ENCODE peak calls at places on chromosomes 1 and 21, in five cellular contexts. Q is A549, H is K562, J is GM12878, D is SK-N-SH. O is an unnamed sample.

GRCh38 chr1:23673086-23673813 is 18.4 kb upstream of the RPL11 start:
- DNase-seq in Q (peak; percentile 79), H (peak; percentile 66), J (no peak), D (no peak), O (peak; percentile 69)

GRCh38 chr1:223140551-223140950 is 2.5 kb downstream of the TLR5 start:
- DNase-seq in Q (no peak), H (no peak), J (no peak), D (no peak), O (no peak)

GRCh38 chr1:35851175-35851869 is 31.7 kb upstream of the AGO1 start:
- DNase-seq in Q (no peak), H (no peak), J (no peak), D (no peak), O (peak; percentile 74)

GRCh38 chr1:164772635-164773034 is 213.7 kb downstream of the PBX1 start:
- DNase-seq in Q (peak; percentile 89), H (peak; percentile 46), J (no peak), D (no peak), O (peak; percentile 97)

GRCh38 chr21:38869196-38869595 is 63.5 kb downstream of the ETS2 start:
- DNase-seq in Q (no peak), H (no peak), J (no peak), D (no peak), O (no peak)

GRCh38 chr1:84298688-84299535 is 2.6 kb upstream of the SAMD13 start:
- DNase-seq in Q (peak; percentile 34), H (peak; percentile 41), J (no peak), D (peak; percentile 77), O (no peak)

GRCh38 chr21:41112740-41113692 is 54.9 kb upstream of the BACE2 start:
- DNase-seq in Q (no peak), H (no peak), J (no peak), D (peak; percentile 23), O (peak; percentile 79)

GRCh38 chr1:110783292-110783918 is 89.5 kb upstream of the CD53 start:
- DNase-seq in Q (peak; percentile 50), H (peak; percentile 72), J (no peak), D (peak; percentile 64), O (peak; percentile 50)

GRCh38 chr1:15453773-15454172 is 2.8 kb upstream of the CELA2A start:
- DNase-seq in Q (no peak), H (no peak), J (no peak), D (no peak), O (peak; percentile 44)

GRCh38 chr1:205497351-205497750 is 7.1 kb upstream of the CDK18 start:
- DNase-seq in Q (no peak), H (no peak), J (no peak), D (no peak), O (no peak)

GRCh38 chr1:67590329-67590728 is 94.7 kb upstream of the GADD45A start:
- DNase-seq in Q (no peak), H (no peak), J (no peak), D (no peak), O (peak; percentile 45)

GRCh38 chr1:74767490-74767889 is 34.5 kb downstream of the TYW3 start:
- DNase-seq in Q (peak; percentile 54), H (peak; percentile 37), J (no peak), D (no peak), O (peak; percentile 2)

GRCh38 chr1:243597383-243597782 is 252.7 kb downstream of the AKT3 start:
- DNase-seq in Q (no peak), H (no peak), J (no peak), D (no peak), O (peak; percentile 3)

GRCh38 chr1:41238311-41239094 is 3.6 kb downstream of the SCMH1 start:
- DNase-seq in Q (peak; percentile 59), H (peak; percentile 65), J (no peak), D (no peak), O (peak; percentile 35)

GRCh38 chr1:36323636-36324321 is at the start of gene EVA1B:
- DNase-seq in Q (peak; percentile 32), H (peak; percentile 91), J (no peak), D (peak; percentile 90), O (peak; percentile 82)

GRCh38 chr1:110606784-110607662 is 865 bp upstream of the KCNA2 start:
- DNase-seq in Q (no peak), H (peak; percentile 31), J (no peak), D (peak; percentile 70), O (no peak)

GRCh38 chr1:31750858-31751638 is 13.1 kb downstream of the ADGRB2 start:
- DNase-seq in Q (no peak), H (peak; percentile 48), J (no peak), D (no peak), O (peak; percentile 77)

GRCh38 chr1:187267745-187268277 is 439.1 kb downstream of the PLA2G4A start:
- DNase-seq in Q (no peak), H (no peak), J (no peak), D (no peak), O (no peak)

GRCh38 chr1:44775930-44776748 is 799 bp downstream of the RPS8 start:
- DNase-seq in Q (no peak), H (peak; percentile 58), J (no peak), D (no peak), O (no peak)

GRCh38 chr1:184311580-184311979 is 75.2 kb upstream of the C1orf21 start:
- DNase-seq in Q (no peak), H (no peak), J (no peak), D (no peak), O (no peak)

GRCh38 chr1:243903904-243904303 is 53.9 kb upstream of the AKT3 start:
- DNase-seq in Q (no peak), H (no peak), J (no peak), D (no peak), O (peak; percentile 44)

GRCh38 chr1:15617874-15618684 is 821 bp downstream of the DDI2 start:
- DNase-seq in Q (no peak), H (peak; percentile 75), J (peak; percentile 49), D (peak; percentile 73), O (no peak)

GRCh38 chr1:155713054-155713453 is 24.2 kb downstream of the DAP3 start:
- DNase-seq in Q (no peak), H (no peak), J (no peak), D (no peak), O (no peak)

GRCh38 chr1:76269175-76269574 is 194.6 kb downstream of the ST6GALNAC3 start:
- DNase-seq in Q (no peak), H (no peak), J (no peak), D (no peak), O (peak; percentile 49)

GRCh38 chr1:37471345-37472231 is 2.8 kb upstream of the ZC3H12A start:
- DNase-seq in Q (peak; percentile 91), H (no peak), J (no peak), D (peak; percentile 80), O (peak; percentile 90)

DNA sequence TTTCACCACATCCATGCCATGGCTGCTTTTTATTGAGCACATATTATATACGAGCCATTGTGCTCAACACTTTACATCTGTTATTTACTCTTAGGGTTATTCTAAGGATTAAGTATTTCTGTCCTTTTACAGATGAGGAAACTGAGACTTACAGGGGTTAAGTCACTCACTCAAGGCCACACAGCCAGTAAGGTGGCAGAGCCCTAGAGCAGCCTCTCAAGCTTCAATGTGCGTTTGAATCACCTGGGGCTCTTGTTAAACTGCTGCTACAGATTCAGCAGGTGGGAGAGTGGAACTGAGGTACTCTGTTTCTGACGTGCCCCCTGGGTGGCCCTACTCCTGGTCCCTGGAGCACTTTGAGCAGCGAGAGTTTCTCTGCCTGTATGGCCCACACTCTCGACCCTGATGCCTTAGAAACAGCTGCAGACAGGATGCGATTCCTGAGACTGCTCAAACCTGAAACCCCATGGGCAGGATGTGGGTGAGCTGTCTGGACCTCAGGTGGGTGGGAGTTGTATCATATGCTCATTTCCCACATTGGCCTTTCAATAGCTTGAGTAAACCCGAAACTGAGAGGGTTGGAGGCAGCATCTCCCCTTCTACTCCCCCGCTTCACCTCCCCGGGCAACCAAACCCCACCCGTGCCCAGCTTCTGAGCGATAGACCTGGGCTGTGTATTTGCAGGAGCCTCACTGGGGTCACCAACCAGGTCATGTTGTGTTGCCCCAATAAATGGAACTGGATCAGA is 59.3 kb downstream of the MAN1C1 start:
- DNase-seq in Q (no peak), H (no peak), J (peak; percentile 93), D (no peak), O (no peak)
- TF ChIP-seq RCOR1 in Q (no peak), H (no peak), J (peak; percentile 71), D (no peak), O (no peak)

DNA sequence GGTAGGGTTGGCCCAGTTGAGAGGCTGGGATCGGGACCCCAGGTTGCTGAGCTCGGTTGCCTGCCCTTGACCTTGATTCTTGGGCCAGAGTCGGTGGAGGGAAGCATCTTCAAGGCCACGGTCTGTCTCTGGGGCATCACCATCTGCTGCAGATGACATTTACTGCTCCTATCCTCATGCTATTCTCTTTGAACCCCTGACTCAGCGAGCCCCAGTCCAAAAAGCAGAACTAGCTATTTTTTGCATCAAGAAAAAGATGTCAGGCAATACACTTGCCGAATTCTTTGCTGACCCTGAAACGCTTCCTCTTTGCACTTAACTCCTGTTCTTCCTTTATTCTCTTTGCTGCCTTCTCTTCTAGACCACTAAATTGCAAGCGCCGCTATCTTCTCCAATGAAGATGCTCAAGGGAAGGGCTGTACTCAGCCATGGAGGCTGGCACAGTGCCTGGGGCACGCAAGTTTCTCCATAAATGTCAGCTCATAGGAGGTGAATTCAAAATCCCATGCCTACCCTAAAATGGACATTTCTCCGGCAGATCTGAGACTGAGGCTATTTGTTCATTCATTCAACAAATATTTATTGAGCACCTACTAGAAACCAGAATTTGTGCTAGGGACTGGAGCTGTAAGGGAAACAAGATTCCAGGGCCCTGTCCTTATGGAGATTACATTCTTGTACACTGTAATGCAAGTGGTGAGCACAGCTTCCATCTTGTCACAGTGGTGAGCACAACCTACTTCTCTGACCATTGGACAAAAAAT is 20.5 kb upstream of the CAPZB start:
- DNase-seq in Q (no peak), H (no peak), J (peak; percentile 8), D (no peak), O (no peak)
- TF ChIP-seq RCOR1 in Q (no peak), H (no peak), J (no peak), D (no peak), O (no peak)

GRCh38 chr1:231528175-231529029 is at the start of gene TSNAX:
- DNase-seq in Q (peak; percentile 95), H (peak; percentile 98), J (peak; percentile 84), D (peak; percentile 94), O (peak; percentile 92)
- TF ChIP-seq RCOR1 in Q (no peak), H (no peak), J (no peak), D (peak; percentile 44), O (no peak)

GRCh38 chr1:171431994-171432393 is 53.3 kb upstream of the PRRC2C start:
- DNase-seq in Q (no peak), H (no peak), J (no peak), D (no peak), O (no peak)

GRCh38 chr1:171433451-171433850 is 51.9 kb upstream of the PRRC2C start:
- DNase-seq in Q (peak; percentile 75), H (no peak), J (no peak), D (no peak), O (peak; percentile 70)

GRCh38 chr1:171438441-171438840 is 46.9 kb upstream of the PRRC2C start:
- DNase-seq in Q (peak; percentile 84), H (no peak), J (no peak), D (no peak), O (peak; percentile 98)

GRCh38 chr1:171432473-171432872 is 52.9 kb upstream of the PRRC2C start:
- DNase-seq in Q (no peak), H (no peak), J (no peak), D (no peak), O (no peak)

DNA sequence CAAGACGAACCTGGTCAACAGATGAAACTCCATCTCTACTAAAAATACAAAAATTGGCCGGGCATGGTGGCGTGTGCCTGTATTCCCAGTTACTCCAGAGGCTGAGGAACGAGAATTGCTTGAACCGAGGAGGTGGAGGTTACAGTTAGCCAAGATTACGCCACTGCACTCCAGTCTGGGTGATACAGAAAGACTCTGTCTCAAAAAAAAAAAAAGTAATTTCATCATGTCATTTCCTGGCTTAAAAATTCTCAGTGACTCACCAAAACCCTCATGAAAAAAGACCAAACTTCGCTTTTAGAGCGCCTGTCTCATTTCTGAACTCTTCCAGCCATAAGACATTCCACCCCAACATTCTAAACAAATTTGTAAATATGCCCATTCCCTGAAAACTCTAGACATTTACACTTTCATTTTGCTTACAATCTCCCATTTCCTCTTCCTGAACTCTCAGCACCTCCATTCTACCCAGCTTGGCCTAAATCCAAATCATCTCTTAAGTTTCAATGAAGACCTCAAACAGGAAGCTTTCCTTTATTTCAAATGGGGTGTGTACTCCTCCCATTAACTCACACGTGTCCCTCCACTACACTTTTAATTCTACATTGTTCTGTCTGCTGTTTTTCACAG is 50.5 kb upstream of the PRRC2C start:
- DNase-seq in Q (peak; percentile 62), H (no peak), J (no peak), D (no peak), O (peak; percentile 84)
- TF ChIP-seq RCOR1 in Q (no peak), H (no peak), J (no peak), D (no peak), O (no peak)